ENCODE peak calls at places on chromosomes 13 and 19, in six cellular contexts. One of them, this sample, is unnamed.

GRCh38 chr13:36086117-36086516 is 45.1 kb downstream of the DCLK1 start:
- DNase-seq in thoracic aorta: no peak
- DNase-seq in WERI-Rb-1: peak
- DNase-seq in heart right ventricle: no peak
- DNase-seq in fibroblast of villous mesenchyme: no peak
- DNase-seq in HepG2: no peak
- DNase-seq in this sample: no peak

GRCh38 chr19:40831502-40832430 is 18.5 kb downstream of the CYP2A6 start:
- DNase-seq in thoracic aorta: no peak
- DNase-seq in WERI-Rb-1: no peak
- DNase-seq in heart right ventricle: no peak
- DNase-seq in fibroblast of villous mesenchyme: peak
- DNase-seq in HepG2: peak
- DNase-seq in this sample: no peak

GRCh38 chr13:47481521-47481920 is 519.6 kb downstream of the SUCLA2 start:
- DNase-seq in thoracic aorta: no peak
- DNase-seq in WERI-Rb-1: no peak
- DNase-seq in heart right ventricle: no peak
- DNase-seq in fibroblast of villous mesenchyme: no peak
- DNase-seq in HepG2: no peak
- DNase-seq in this sample: no peak

GRCh38 chr13:109516196-109516595 is 270.2 kb downstream of the IRS2 start:
- DNase-seq in thoracic aorta: no peak
- DNase-seq in WERI-Rb-1: no peak
- DNase-seq in heart right ventricle: no peak
- DNase-seq in fibroblast of villous mesenchyme: no peak
- DNase-seq in HepG2: no peak
- DNase-seq in this sample: no peak

GRCh38 chr13:48892311-48892710 is 83.4 kb upstream of the FNDC3A start:
- DNase-seq in thoracic aorta: no peak
- DNase-seq in WERI-Rb-1: no peak
- DNase-seq in heart right ventricle: no peak
- DNase-seq in fibroblast of villous mesenchyme: peak
- DNase-seq in HepG2: peak
- DNase-seq in this sample: no peak

GRCh38 chr13:75296651-75297050 is 185.3 kb downstream of the TBC1D4 start:
- DNase-seq in thoracic aorta: no peak
- DNase-seq in WERI-Rb-1: no peak
- DNase-seq in heart right ventricle: no peak
- DNase-seq in fibroblast of villous mesenchyme: no peak
- DNase-seq in HepG2: no peak
- DNase-seq in this sample: no peak

GRCh38 chr19:38701455-38702063 is 42.7 kb downstream of the CAPN12 start:
- DNase-seq in thoracic aorta: no peak
- DNase-seq in WERI-Rb-1: no peak
- DNase-seq in heart right ventricle: no peak
- DNase-seq in fibroblast of villous mesenchyme: peak
- DNase-seq in HepG2: peak
- DNase-seq in this sample: no peak

GRCh38 chr19:10206226-10206873 is 11.6 kb upstream of the DNMT1 start:
- DNase-seq in thoracic aorta: no peak
- DNase-seq in WERI-Rb-1: no peak
- DNase-seq in heart right ventricle: no peak
- DNase-seq in fibroblast of villous mesenchyme: peak
- DNase-seq in HepG2: peak
- DNase-seq in this sample: peak

GRCh38 chr19:31905980-31906948 is 439.1 kb upstream of the ZNF507 start:
- DNase-seq in thoracic aorta: no peak
- DNase-seq in WERI-Rb-1: no peak
- DNase-seq in heart right ventricle: peak
- DNase-seq in fibroblast of villous mesenchyme: peak
- DNase-seq in HepG2: no peak
- DNase-seq in this sample: peak

GRCh38 chr19:51783373-51783772 is 11.6 kb upstream of the FPR3 start:
- DNase-seq in thoracic aorta: no peak
- DNase-seq in WERI-Rb-1: peak
- DNase-seq in heart right ventricle: no peak
- DNase-seq in fibroblast of villous mesenchyme: peak
- DNase-seq in HepG2: peak
- DNase-seq in this sample: no peak

GRCh38 chr13:67515895-67516294 is 285.8 kb upstream of the PCDH9 start:
- DNase-seq in thoracic aorta: no peak
- DNase-seq in WERI-Rb-1: no peak
- DNase-seq in heart right ventricle: no peak
- DNase-seq in fibroblast of villous mesenchyme: peak
- DNase-seq in HepG2: no peak
- DNase-seq in this sample: no peak

GRCh38 chr13:111948811-111949210 is 118.1 kb upstream of the SOX1 start:
- DNase-seq in thoracic aorta: no peak
- DNase-seq in WERI-Rb-1: no peak
- DNase-seq in heart right ventricle: no peak
- DNase-seq in fibroblast of villous mesenchyme: no peak
- DNase-seq in HepG2: no peak
- DNase-seq in this sample: no peak

GRCh38 chr19:34096020-34096915 is 76.0 kb upstream of the LSM14A start:
- DNase-seq in thoracic aorta: no peak
- DNase-seq in WERI-Rb-1: peak
- DNase-seq in heart right ventricle: peak
- DNase-seq in fibroblast of villous mesenchyme: peak
- DNase-seq in HepG2: peak
- DNase-seq in this sample: no peak

GRCh38 chr13:82688400-82688999 is 1193.8 kb downstream of the SLITRK1 start:
- DNase-seq in thoracic aorta: no peak
- DNase-seq in WERI-Rb-1: no peak
- DNase-seq in heart right ventricle: no peak
- DNase-seq in fibroblast of villous mesenchyme: no peak
- DNase-seq in HepG2: no peak
- DNase-seq in this sample: no peak

GRCh38 chr13:112185466-112185865 is 118.5 kb downstream of the SOX1 start:
- DNase-seq in thoracic aorta: no peak
- DNase-seq in WERI-Rb-1: no peak
- DNase-seq in heart right ventricle: no peak
- DNase-seq in fibroblast of villous mesenchyme: no peak
- DNase-seq in HepG2: no peak
- DNase-seq in this sample: no peak

GRCh38 chr19:10641248-10641647 is 12.9 kb upstream of the ILF3 start:
- DNase-seq in thoracic aorta: no peak
- DNase-seq in WERI-Rb-1: no peak
- DNase-seq in heart right ventricle: no peak
- DNase-seq in fibroblast of villous mesenchyme: no peak
- DNase-seq in HepG2: no peak
- DNase-seq in this sample: no peak

GRCh38 chr19:47186337-47187022 is 44.5 kb downstream of the BBC3 start:
- DNase-seq in thoracic aorta: no peak
- DNase-seq in WERI-Rb-1: no peak
- DNase-seq in heart right ventricle: no peak
- DNase-seq in fibroblast of villous mesenchyme: no peak
- DNase-seq in HepG2: no peak
- DNase-seq in this sample: no peak

GRCh38 chr19:30731596-30731995 is 359.4 kb downstream of the ZNF536 start:
- DNase-seq in thoracic aorta: no peak
- DNase-seq in WERI-Rb-1: no peak
- DNase-seq in heart right ventricle: peak
- DNase-seq in fibroblast of villous mesenchyme: no peak
- DNase-seq in HepG2: no peak
- DNase-seq in this sample: no peak

GRCh38 chr19:39192846-39193245 is 3.9 kb upstream of the NCCRP1 start:
- DNase-seq in thoracic aorta: no peak
- DNase-seq in WERI-Rb-1: no peak
- DNase-seq in heart right ventricle: no peak
- DNase-seq in fibroblast of villous mesenchyme: peak
- DNase-seq in HepG2: no peak
- DNase-seq in this sample: no peak

GRCh38 chr19:50352242-50352641 is 13.2 kb downstream of the NAPSA start:
- DNase-seq in thoracic aorta: no peak
- DNase-seq in WERI-Rb-1: no peak
- DNase-seq in heart right ventricle: no peak
- DNase-seq in fibroblast of villous mesenchyme: no peak
- DNase-seq in HepG2: no peak
- DNase-seq in this sample: no peak

GRCh38 chr19:18274303-18274775 is at the start of gene IQCN:
- DNase-seq in thoracic aorta: no peak
- DNase-seq in WERI-Rb-1: no peak
- DNase-seq in heart right ventricle: no peak
- DNase-seq in fibroblast of villous mesenchyme: peak
- DNase-seq in HepG2: peak
- DNase-seq in this sample: no peak

GRCh38 chr19:30231408-30232318 is 140.5 kb upstream of the ZNF536 start:
- DNase-seq in thoracic aorta: no peak
- DNase-seq in WERI-Rb-1: no peak
- DNase-seq in heart right ventricle: no peak
- DNase-seq in fibroblast of villous mesenchyme: no peak
- DNase-seq in HepG2: no peak
- DNase-seq in this sample: no peak

GRCh38 chr13:24671367-24672117 is 8.7 kb upstream of the ATP12A start:
- DNase-seq in thoracic aorta: no peak
- DNase-seq in WERI-Rb-1: peak
- DNase-seq in heart right ventricle: peak
- DNase-seq in fibroblast of villous mesenchyme: peak
- DNase-seq in HepG2: peak
- DNase-seq in this sample: no peak

DNA sequence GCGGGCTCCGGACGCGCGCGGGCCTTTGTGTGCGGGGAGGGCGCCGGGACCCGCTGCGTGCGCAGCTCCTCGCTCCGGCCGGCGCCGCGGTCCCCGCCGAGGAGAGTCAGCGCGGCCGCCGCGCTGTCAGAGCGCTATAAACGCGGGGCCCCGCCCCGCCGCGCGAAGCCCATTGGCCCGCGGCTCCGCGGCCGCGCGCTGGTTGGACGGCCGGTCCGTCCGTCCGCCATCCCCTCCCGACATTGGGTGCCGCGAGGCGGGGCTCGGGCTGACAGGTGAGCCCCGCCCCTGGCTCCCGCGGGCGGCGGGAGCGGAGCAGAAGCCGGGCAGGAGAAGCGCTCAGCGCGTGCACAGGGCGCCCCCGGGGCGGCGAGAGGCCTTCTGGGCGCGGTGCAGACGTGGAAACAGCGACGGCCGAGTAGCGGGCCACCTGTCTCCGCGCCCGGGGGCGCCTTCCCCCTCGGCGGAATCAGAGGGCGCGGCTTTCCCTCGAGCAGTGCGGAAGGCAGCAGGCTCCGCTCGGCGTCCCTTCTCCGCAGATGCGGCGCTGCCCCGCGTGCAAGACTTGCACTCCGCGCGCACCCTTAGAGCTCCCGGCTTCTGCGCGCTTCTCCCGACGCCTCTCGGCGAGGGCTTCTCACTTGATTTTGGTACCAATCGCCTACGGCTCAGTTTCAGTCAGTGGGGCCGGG is at the start of gene EFNB2:
- DNase-seq in thoracic aorta: no peak
- DNase-seq in WERI-Rb-1: peak
- DNase-seq in heart right ventricle: peak
- DNase-seq in fibroblast of villous mesenchyme: peak
- DNase-seq in HepG2: peak
- DNase-seq in this sample: peak
- TF ChIP-seq CTCF in thoracic aorta: no peak
- TF ChIP-seq CTCF in WERI-Rb-1: peak
- TF ChIP-seq CTCF in heart right ventricle: no peak
- TF ChIP-seq CTCF in fibroblast of villous mesenchyme: no peak
- TF ChIP-seq CTCF in HepG2: peak
- TF ChIP-seq CTCF in this sample: no peak

DNA sequence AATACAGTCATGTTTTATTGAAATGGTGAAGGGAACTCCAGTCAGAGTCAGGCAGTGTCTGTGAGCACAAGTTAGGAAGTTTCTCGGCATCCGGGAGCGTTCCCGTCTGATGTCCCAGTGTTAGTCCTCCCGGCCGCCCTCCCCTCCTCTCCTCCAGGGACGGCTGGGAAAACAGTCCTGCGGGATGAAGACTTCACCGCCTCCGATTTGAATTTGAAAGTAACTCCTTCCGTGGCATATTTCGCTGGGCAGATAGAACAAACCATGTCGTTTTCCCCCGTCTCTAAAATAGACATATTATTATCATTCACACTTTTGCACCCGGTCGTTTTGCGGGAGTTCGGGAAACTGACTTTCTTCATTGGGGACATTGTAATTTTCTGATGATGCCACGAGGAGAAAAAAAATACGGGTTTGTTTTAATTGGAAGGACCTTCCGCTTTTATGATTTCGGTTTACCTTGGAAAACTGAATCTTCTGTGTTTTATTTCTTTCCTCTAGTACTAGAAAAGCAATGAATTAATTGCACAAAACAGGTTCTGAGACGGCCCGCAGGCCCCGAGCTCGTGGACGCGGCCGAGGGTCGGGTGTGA is 76.6 kb downstream of the ZIC5 start:
- DNase-seq in thoracic aorta: no peak
- DNase-seq in WERI-Rb-1: no peak
- DNase-seq in heart right ventricle: no peak
- DNase-seq in fibroblast of villous mesenchyme: no peak
- DNase-seq in HepG2: no peak
- DNase-seq in this sample: no peak
- H3K4me3 ChIP-seq in thoracic aorta: peak
- H3K4me3 ChIP-seq in WERI-Rb-1: no peak
- H3K4me3 ChIP-seq in heart right ventricle: peak
- H3K4me3 ChIP-seq in fibroblast of villous mesenchyme: peak
- H3K4me3 ChIP-seq in HepG2: no peak
- H3K4me3 ChIP-seq in this sample: peak

DNA sequence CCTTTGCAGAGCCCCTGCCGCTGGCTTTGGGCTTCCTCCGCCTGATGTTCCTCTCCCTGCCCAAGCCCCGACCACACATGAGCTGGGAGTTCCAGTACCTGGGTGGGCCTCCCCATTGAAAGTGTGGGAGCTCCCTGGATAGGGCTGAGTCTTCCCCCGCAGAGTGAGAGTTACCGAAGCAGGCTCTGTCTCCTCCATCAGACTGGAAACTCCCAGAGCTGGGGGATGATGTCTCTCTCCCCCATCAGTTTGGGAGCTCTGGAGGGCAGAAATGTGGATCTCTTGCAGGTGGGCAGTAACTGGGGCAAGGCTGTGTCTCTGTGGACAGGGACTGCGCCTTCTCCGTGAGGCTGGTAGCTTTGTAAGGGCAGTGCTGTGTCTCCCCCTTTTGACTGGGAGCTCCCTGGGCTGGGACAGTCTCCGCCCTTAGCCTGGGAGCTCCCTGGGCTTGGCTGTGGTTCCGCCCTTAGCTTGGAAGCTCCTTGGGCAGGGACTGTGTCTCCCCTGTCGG is 767 bp downstream of the DCAF15 start:
- DNase-seq in thoracic aorta: no peak
- DNase-seq in WERI-Rb-1: no peak
- DNase-seq in heart right ventricle: peak
- DNase-seq in fibroblast of villous mesenchyme: peak
- DNase-seq in HepG2: no peak
- DNase-seq in this sample: no peak
- TF ChIP-seq CTCF in thoracic aorta: no peak
- TF ChIP-seq CTCF in WERI-Rb-1: peak
- TF ChIP-seq CTCF in heart right ventricle: no peak
- TF ChIP-seq CTCF in fibroblast of villous mesenchyme: peak
- TF ChIP-seq CTCF in HepG2: peak
- TF ChIP-seq CTCF in this sample: no peak

GRCh38 chr19:58054792-58055482 is 4.1 kb upstream of the ZNF135 start:
- DNase-seq in thoracic aorta: no peak
- DNase-seq in WERI-Rb-1: peak
- DNase-seq in heart right ventricle: peak
- DNase-seq in fibroblast of villous mesenchyme: peak
- DNase-seq in HepG2: no peak
- DNase-seq in this sample: no peak
- H3K4me3 ChIP-seq in thoracic aorta: peak
- H3K4me3 ChIP-seq in WERI-Rb-1: peak
- H3K4me3 ChIP-seq in heart right ventricle: peak
- H3K4me3 ChIP-seq in fibroblast of villous mesenchyme: peak
- H3K4me3 ChIP-seq in HepG2: no peak
- H3K4me3 ChIP-seq in this sample: peak